ENCODE peak calls at places on chromosome 7, in seven cellular contexts. L, X, P, Z, R, I and U are unnamed samples.
A peak's percentile ranks its signal among the peaks of the same experiment; 100 is the strongest.

GRCh38 chr7:151537818-151538561 is 18.3 kb upstream of the RHEB start:
- DNase-seq in L (no peak), X (peak; percentile 26), P (no peak), Z (no peak), R (no peak), I (no peak), U (no peak)

GRCh38 chr7:149719912-149720335 is 53.5 kb downstream of the ZNF467 start:
- DNase-seq in L (no peak), X (no peak), P (no peak), Z (no peak), R (no peak), I (no peak), U (no peak)

GRCh38 chr7:43199761-43200160 is 87.3 kb downstream of the HECW1 start:
- DNase-seq in L (no peak), X (peak; percentile 36), P (no peak), Z (no peak), R (no peak), I (no peak), U (no peak)

GRCh38 chr7:136292365-136292764 is 315.2 kb upstream of the MTPN start:
- DNase-seq in L (no peak), X (no peak), P (no peak), Z (no peak), R (no peak), I (no peak), U (no peak)

GRCh38 chr7:29989257-29989995 is at the start of gene SCRN1:
- DNase-seq in L (peak; percentile 61), X (no peak), P (peak; percentile 29), Z (no peak), R (peak; percentile 43), I (peak; percentile 27), U (peak; percentile 23)

GRCh38 chr7:141697211-141697871 is 4.6 kb downstream of the DENND11 start:
- DNase-seq in L (no peak), X (peak; percentile 86), P (no peak), Z (no peak), R (no peak), I (no peak), U (no peak)

GRCh38 chr7:75900617-75901315 is 14.2 kb upstream of the POR start:
- DNase-seq in L (no peak), X (no peak), P (no peak), Z (no peak), R (no peak), I (no peak), U (no peak)

GRCh38 chr7:93117852-93118530 is at the start of gene SAMD9:
- DNase-seq in L (no peak), X (peak; percentile 74), P (peak; percentile 51), Z (peak; percentile 77), R (peak; percentile 81), I (no peak), U (peak; percentile 18)

GRCh38 chr7:138630059-138630610 is 71.0 kb downstream of the SVOPL start:
- DNase-seq in L (no peak), X (no peak), P (no peak), Z (no peak), R (no peak), I (no peak), U (no peak)

GRCh38 chr7:131244259-131244852 is 83.3 kb upstream of the MKLN1 start:
- DNase-seq in L (no peak), X (peak; percentile 97), P (no peak), Z (no peak), R (no peak), I (no peak), U (no peak)

GRCh38 chr7:47032171-47032915 is 549.6 kb downstream of the TNS3 start:
- DNase-seq in L (no peak), X (no peak), P (no peak), Z (no peak), R (no peak), I (no peak), U (no peak)

GRCh38 chr7:20064974-20065862 is 152.0 kb downstream of the MACC1 start:
- DNase-seq in L (no peak), X (peak; percentile 98), P (no peak), Z (peak; percentile 57), R (no peak), I (no peak), U (no peak)

GRCh38 chr7:50826371-50827172 is 43.9 kb upstream of the GRB10 start:
- DNase-seq in L (no peak), X (peak; percentile 93), P (no peak), Z (no peak), R (peak; percentile 3), I (no peak), U (no peak)

GRCh38 chr7:33590902-33591301 is 314.4 kb upstream of the BMPER start:
- DNase-seq in L (no peak), X (peak; percentile 31), P (no peak), Z (no peak), R (no peak), I (no peak), U (no peak)

GRCh38 chr7:47428052-47428779 is 153.7 kb downstream of the TNS3 start:
- DNase-seq in L (no peak), X (no peak), P (no peak), Z (no peak), R (no peak), I (no peak), U (no peak)

GRCh38 chr7:149880871-149881301 is 7.1 kb downstream of the ATP6V0E2 start:
- DNase-seq in L (peak; percentile 82), X (no peak), P (no peak), Z (no peak), R (peak; percentile 18), I (no peak), U (no peak)

GRCh38 chr7:137245890-137246289 is 97.6 kb downstream of the PTN start:
- DNase-seq in L (no peak), X (peak; percentile 8), P (no peak), Z (no peak), R (no peak), I (no peak), U (no peak)

GRCh38 chr7:157278791-157279678 is 57.8 kb upstream of the DNAJB6 start:
- DNase-seq in L (peak; percentile 78), X (peak; percentile 25), P (peak; percentile 64), Z (no peak), R (peak; percentile 76), I (no peak), U (no peak)

GRCh38 chr7:47496064-47496665 is 85.7 kb downstream of the TNS3 start:
- DNase-seq in L (no peak), X (no peak), P (no peak), Z (no peak), R (no peak), I (no peak), U (no peak)

GRCh38 chr7:126495001-126495400 is 757.7 kb downstream of the GRM8 start:
- DNase-seq in L (no peak), X (no peak), P (no peak), Z (no peak), R (no peak), I (no peak), U (no peak)

GRCh38 chr7:138257459-138258193 is 181.4 kb downstream of the AKR1D1 start:
- DNase-seq in L (no peak), X (peak; percentile 71), P (peak; percentile 65), Z (no peak), R (peak; percentile 30), I (no peak), U (no peak)

GRCh38 chr7:43113622-43114450 is 1.4 kb downstream of the HECW1 start:
- DNase-seq in L (no peak), X (no peak), P (no peak), Z (no peak), R (no peak), I (no peak), U (no peak)

GRCh38 chr7:79454325-79454960 is 976 bp upstream of the MAGI2 start:
- DNase-seq in L (peak; percentile 50), X (peak; percentile 63), P (no peak), Z (no peak), R (no peak), I (peak; percentile 24), U (no peak)

GRCh38 chr7:43636093-43636492 is 53.2 kb downstream of the STK17A start:
- DNase-seq in L (peak; percentile 74), X (peak; percentile 93), P (no peak), Z (no peak), R (no peak), I (no peak), U (no peak)

GRCh38 chr7:71705217-71705616 is 573.3 kb downstream of the GALNT17 start:
- DNase-seq in L (no peak), X (peak; percentile 73), P (no peak), Z (no peak), R (no peak), I (no peak), U (no peak)

GRCh38 chr7:89695241-89695640 is 459.0 kb upstream of the STEAP1 start:
- DNase-seq in L (no peak), X (no peak), P (no peak), Z (no peak), R (no peak), I (no peak), U (no peak)
- TF ChIP-seq CTCF in L (no peak), X (no peak), P (no peak), Z (no peak), R (no peak), I (no peak), U (no peak)

GRCh38 chr7:105990726-105991465 is 27.8 kb downstream of the CDHR3 start:
- DNase-seq in L (no peak), X (peak; percentile 2), P (no peak), Z (no peak), R (no peak), I (no peak), U (no peak)
- H3K4me1 ChIP-seq in L (no peaks in the 10 kb centered on the region), X (no peaks in the 10 kb centered on the region), P (peaks cover 5% of the 10 kb centered on the region), Z (no peaks in the 10 kb centered on the region), R (no peaks in the 10 kb centered on the region), I (peaks cover 15% of the 10 kb centered on the region), U (peaks cover 20% of the 10 kb centered on the region)

DNA sequence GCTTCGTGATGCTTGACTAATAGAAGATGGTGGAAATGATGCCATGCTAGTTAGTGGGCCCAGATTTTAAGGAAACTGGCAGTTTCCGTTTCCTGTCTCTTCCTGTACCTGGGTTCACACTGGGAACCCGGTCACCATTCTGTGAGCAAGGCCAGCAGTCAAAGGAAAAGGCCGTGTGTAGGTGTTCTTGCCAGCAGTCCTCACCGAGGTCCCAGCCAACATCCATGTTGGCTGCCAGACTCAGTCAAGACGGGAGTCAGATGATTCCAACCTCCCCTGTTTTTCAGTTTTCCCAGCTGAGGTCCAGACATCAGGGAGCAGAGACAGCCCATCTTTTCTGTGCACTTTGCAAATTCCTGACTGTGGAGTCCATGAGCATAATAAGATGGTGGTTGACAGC is 15.2 kb upstream of the PILRB start:
- DNase-seq in L (no peak), X (no peak), P (no peak), Z (no peak), R (no peak), I (no peak), U (no peak)
- H3K4me3 ChIP-seq in L (no peak overlapping the region), X (no peak overlapping the region), P (no peak overlapping the region), Z (no peak overlapping the region), R (no peak overlapping the region), I (no peak overlapping the region), U (no peak overlapping the region)

GRCh38 chr7:54782829-54783228 is 23.8 kb upstream of the SEC61G start:
- DNase-seq in L (no peak), X (no peak), P (no peak), Z (no peak), R (no peak), I (no peak), U (no peak)

GRCh38 chr7:54783952-54784351 is 24.9 kb upstream of the SEC61G start:
- DNase-seq in L (no peak), X (no peak), P (no peak), Z (no peak), R (no peak), I (no peak), U (no peak)

GRCh38 chr7:54792383-54792782 is 33.4 kb upstream of the SEC61G start:
- DNase-seq in L (no peak), X (no peak), P (no peak), Z (no peak), R (no peak), I (no peak), U (no peak)

GRCh38 chr7:54785261-54785660 is 26.2 kb upstream of the SEC61G start:
- DNase-seq in L (no peak), X (peak; percentile 8), P (no peak), Z (no peak), R (no peak), I (no peak), U (no peak)

GRCh38 chr7:54788664-54789063 is 29.7 kb upstream of the SEC61G start:
- DNase-seq in L (no peak), X (peak; percentile 87), P (no peak), Z (peak; percentile 13), R (peak; percentile 30), I (no peak), U (peak; percentile 37)
- TF ChIP-seq CTCF in L (peak; percentile 66), X (peak; percentile 86), P (peak; percentile 34), Z (peak; percentile 55), R (peak; percentile 49), I (peak; percentile 58), U (no peak)